ENCODE peak calls at places on chromosomes 4 and X, in four cellular contexts. W is left lung, G is GM12865, C is brain microvascular endothelial cell. V is an unnamed sample.

GRCh38 chr4:24599275-24599674 is 14.9 kb upstream of the DHX15 start:
- DNase-seq in G (no peak), W (peak; percentile 74), C (no peak), V (no peak)

GRCh38 chrX:101393530-101394305 is 2.9 kb downstream of the RPL36A start:
- DNase-seq in W (no peak), C (no peak), G (no peak), V (no peak)

GRCh38 chr4:155529197-155529596 is 137.5 kb upstream of the GUCY1A1 start:
- DNase-seq in G (peak; percentile 44), W (no peak), C (no peak), V (no peak)

GRCh38 chr4:3285558-3286334 is 7.1 kb upstream of the RGS12 start:
- DNase-seq in C (no peak), G (no peak), W (no peak), V (peak; percentile 65)

GRCh38 chrX:153477039-153477438 is 6.7 kb upstream of the HAUS7 start:
- DNase-seq in G (no peak), C (no peak), W (no peak), V (no peak)

GRCh38 chr4:2330119-2331042 is 68.5 kb upstream of the MXD4 start:
- DNase-seq in G (no peak), C (peak; percentile 93), W (no peak), V (peak; percentile 82)

GRCh38 chr4:59339631-59340030 is 1860.5 kb upstream of the ADGRL3 start:
- DNase-seq in W (no peak), G (no peak), C (no peak), V (no peak)

GRCh38 chr4:120555058-120555457 is 367.5 kb downstream of the PRDM5 start:
- DNase-seq in W (no peak), G (no peak), C (no peak), V (no peak)

GRCh38 chrX:119429471-119429870 is 30.3 kb downstream of the SLC25A43 start:
- DNase-seq in C (no peak), G (no peak), W (no peak), V (no peak)

GRCh38 chrX:71103110-71103983 is 3.2 kb downstream of the CXorf65 start:
- DNase-seq in G (peak; percentile 46), W (no peak), C (no peak), V (no peak)

GRCh38 chr4:76306882-76307669 is 543 bp downstream of the STBD1 start:
- DNase-seq in C (peak; percentile 16), W (peak; percentile 93), G (no peak), V (no peak)

GRCh38 chr4:153112071-153112460 is 92.2 kb upstream of the TRIM2 start:
- DNase-seq in W (no peak), C (no peak), G (no peak), V (no peak)

GRCh38 chrX:18793601-18794089 is 86.2 kb downstream of the PPEF1 start:
- DNase-seq in G (no peak), C (no peak), W (no peak), V (no peak)

GRCh38 chr4:82194329-82194728 is 179.5 kb downstream of the HNRNPD start:
- DNase-seq in G (no peak), W (no peak), C (no peak), V (no peak)

DNA sequence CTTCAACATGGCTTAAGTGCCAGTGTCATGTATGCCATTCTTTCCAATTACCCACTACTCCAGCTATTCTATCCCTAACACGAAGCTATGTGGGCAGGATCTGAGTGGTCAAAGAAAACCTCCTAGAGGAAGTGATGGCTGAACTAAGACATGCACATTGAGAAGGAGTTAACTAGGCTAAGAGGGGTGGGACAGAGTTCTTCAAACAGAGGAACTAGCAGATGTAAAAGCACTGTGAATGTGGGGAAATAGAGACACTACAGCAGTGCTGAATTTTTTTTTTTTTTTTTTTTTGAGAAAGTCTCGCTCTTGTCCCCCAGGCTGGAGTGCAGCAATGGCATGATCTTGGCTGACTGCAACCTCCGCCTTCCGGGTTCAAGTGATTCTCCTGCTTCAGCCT is 6.2 kb downstream of the JCHAIN start:
- DNase-seq in G (no peak), W (no peak), C (no peak), V (no peak)
- H3K4me3 ChIP-seq in G (peak overlapping the region; percentile 69), W (no peak overlapping the region), C (no peak overlapping the region), V (no peak overlapping the region)

DNA sequence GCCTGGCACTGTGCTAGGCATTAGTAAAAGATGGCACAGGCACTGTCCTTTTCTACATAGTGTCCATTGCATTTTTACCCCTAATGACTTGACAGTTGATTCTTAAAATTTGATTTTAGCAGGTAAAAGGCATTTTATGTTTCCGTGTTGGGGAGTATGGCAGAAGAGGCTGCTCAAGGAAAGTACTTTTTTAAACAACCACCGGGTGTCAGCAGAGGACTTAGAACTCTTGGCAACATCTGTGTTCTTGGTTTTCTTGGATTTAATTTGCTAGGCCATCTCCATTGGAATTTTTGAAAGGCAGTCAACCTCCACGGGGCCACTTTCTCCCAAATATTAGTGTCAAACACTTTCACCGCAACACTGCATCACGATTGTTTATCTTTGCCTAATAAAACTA is 102.9 kb downstream of the TSPAN7 start:
- DNase-seq in W (no peak), G (peak; percentile 32), C (peak; percentile 15), V (no peak)
- TF ChIP-seq CTCF in W (no peak), G (peak; percentile 32), C (peak; percentile 63), V (peak; percentile 42)

GRCh38 chr4:184734758-184735157 is 862 bp upstream of the CENPU start:
- DNase-seq in W (no peak), C (no peak), G (no peak), V (no peak)
- H3K4me3 ChIP-seq in W (peak overlapping the region; percentile 91), C (no peak overlapping the region), G (peak overlapping the region; percentile 82), V (no peak overlapping the region)

GRCh38 chr4:1008840-1009646 is 2.4 kb upstream of the FGFRL1 start:
- DNase-seq in W (no peak), C (no peak), G (peak; percentile 34), V (no peak)

GRCh38 chr4:1010522-1011021 is 854 bp upstream of the FGFRL1 start:
- DNase-seq in W (peak; percentile 91), C (peak; percentile 55), G (peak; percentile 42), V (no peak)

GRCh38 chr4:1012031-1012739 is 759 bp downstream of the FGFRL1 start:
- DNase-seq in C (no peak), W (no peak), G (no peak), V (no peak)

GRCh38 chr4:1011022-1011694 is at the start of gene FGFRL1:
- DNase-seq in W (peak; percentile 96), G (peak; percentile 89), C (peak; percentile 71), V (no peak)

DNA sequence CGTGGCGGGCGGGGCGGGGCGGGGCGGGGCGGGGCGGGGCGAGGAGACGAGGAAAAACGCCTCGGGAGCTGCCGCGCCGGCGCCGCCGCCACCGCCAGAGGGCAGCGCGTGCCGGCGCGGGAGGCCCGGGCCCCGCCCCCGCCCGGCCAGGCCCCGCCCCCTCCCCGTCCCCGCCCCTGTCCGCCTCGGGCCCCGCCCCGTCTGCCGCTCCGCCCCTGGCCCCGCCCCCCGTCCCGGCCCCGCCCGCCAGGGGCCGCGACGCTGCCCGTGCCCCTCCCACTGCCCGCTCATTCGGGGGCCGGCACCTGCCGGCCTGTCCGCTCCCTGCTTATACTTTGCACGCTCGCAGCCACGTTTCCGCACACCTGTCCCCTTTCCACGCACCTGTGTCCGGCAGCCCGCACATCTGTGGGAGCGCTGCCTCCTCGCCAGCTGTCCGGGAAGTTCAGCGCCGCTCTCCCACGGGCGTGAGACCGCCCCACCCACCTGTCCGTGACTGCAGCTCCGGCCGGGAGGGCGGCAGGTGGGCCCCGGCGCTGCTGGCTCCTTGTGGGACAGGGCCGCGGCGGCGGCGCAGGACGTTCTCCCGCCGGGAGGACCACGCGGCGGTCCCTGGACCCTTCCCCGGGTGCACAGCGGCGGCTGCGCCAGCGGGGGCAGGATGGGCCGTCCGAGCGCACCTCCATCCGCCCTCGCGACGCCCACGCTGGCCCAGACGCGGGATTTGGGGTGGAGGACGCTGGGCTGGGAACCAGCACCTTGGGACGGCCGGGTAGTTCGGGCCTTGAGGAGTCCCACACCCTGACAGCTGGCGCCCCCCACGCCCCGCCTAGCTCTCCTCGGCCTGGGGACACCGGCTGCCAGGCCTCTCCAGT is 1.5 kb upstream of the FGFRL1 start:
- DNase-seq in C (peak; percentile 20), W (peak; percentile 93), G (peak; percentile 71), V (no peak)
- TF ChIP-seq CTCF in C (peak; percentile 26), W (no peak), G (peak; percentile 22), V (peak; percentile 7)

GRCh38 chr4:16684083-16684482 is 214.4 kb downstream of the LDB2 start:
- DNase-seq in G (no peak), C (peak; percentile 94), W (no peak), V (peak; percentile 76)
- H3K4me3 ChIP-seq in G (no peak overlapping the region), C (no peak overlapping the region), W (no peak overlapping the region), V (no peak overlapping the region)